ENCODE peak calls at places on chromosome 21, in six cellular contexts. One of them, this sample, is unnamed.

GRCh38 chr21:44601596-44602473 is 1.4 kb downstream of the KRTAP10-7 start:
- DNase-seq in fibroblast of lung: no peak
- DNase-seq in RKO: no peak
- DNase-seq in fibroblast of gingiva: no peak
- DNase-seq in stimulated activated CD4-positive, alpha-beta T cell treated with anti-CD3 and anti-CD28 coated beads, Interleukin-15, amount 100 ng/mL, for 24 hours: no peak
- DNase-seq in H7: peak; percentile 42
- DNase-seq in this sample: no peak

GRCh38 chr21:37656899-37657298 is 259.4 kb downstream of the KCNJ6 start:
- DNase-seq in fibroblast of lung: no peak
- DNase-seq in RKO: no peak
- DNase-seq in fibroblast of gingiva: no peak
- DNase-seq in stimulated activated CD4-positive, alpha-beta T cell treated with anti-CD3 and anti-CD28 coated beads, Interleukin-15, amount 100 ng/mL, for 24 hours: no peak
- DNase-seq in H7: no peak
- DNase-seq in this sample: no peak

GRCh38 chr21:42440187-42440792 is 36.6 kb downstream of the UBASH3A start:
- DNase-seq in fibroblast of lung: no peak
- DNase-seq in RKO: no peak
- DNase-seq in fibroblast of gingiva: no peak
- DNase-seq in stimulated activated CD4-positive, alpha-beta T cell treated with anti-CD3 and anti-CD28 coated beads, Interleukin-15, amount 100 ng/mL, for 24 hours: peak; percentile 56
- DNase-seq in H7: no peak
- DNase-seq in this sample: no peak

GRCh38 chr21:45540601-45540970 is 1.7 kb downstream of the SLC19A1 start:
- DNase-seq in fibroblast of lung: no peak
- DNase-seq in RKO: no peak
- DNase-seq in fibroblast of gingiva: no peak
- DNase-seq in stimulated activated CD4-positive, alpha-beta T cell treated with anti-CD3 and anti-CD28 coated beads, Interleukin-15, amount 100 ng/mL, for 24 hours: no peak
- DNase-seq in H7: peak; percentile 52
- DNase-seq in this sample: no peak

GRCh38 chr21:44391345-44392091 is 38.1 kb downstream of the TRPM2 start:
- DNase-seq in fibroblast of lung: no peak
- DNase-seq in RKO: no peak
- DNase-seq in fibroblast of gingiva: no peak
- DNase-seq in stimulated activated CD4-positive, alpha-beta T cell treated with anti-CD3 and anti-CD28 coated beads, Interleukin-15, amount 100 ng/mL, for 24 hours: no peak
- DNase-seq in H7: no peak
- DNase-seq in this sample: no peak

GRCh38 chr21:22076471-22076870 is 1078.3 kb downstream of the NCAM2 start:
- DNase-seq in fibroblast of lung: no peak
- DNase-seq in RKO: no peak
- DNase-seq in fibroblast of gingiva: no peak
- DNase-seq in stimulated activated CD4-positive, alpha-beta T cell treated with anti-CD3 and anti-CD28 coated beads, Interleukin-15, amount 100 ng/mL, for 24 hours: no peak
- DNase-seq in H7: peak; percentile 0
- DNase-seq in this sample: no peak

GRCh38 chr21:39633770-39634181 is 21.0 kb downstream of the B3GALT5 start:
- DNase-seq in fibroblast of lung: peak; percentile 87
- DNase-seq in RKO: peak; percentile 76
- DNase-seq in fibroblast of gingiva: peak; percentile 47
- DNase-seq in stimulated activated CD4-positive, alpha-beta T cell treated with anti-CD3 and anti-CD28 coated beads, Interleukin-15, amount 100 ng/mL, for 24 hours: no peak
- DNase-seq in H7: no peak
- DNase-seq in this sample: no peak

GRCh38 chr21:17436626-17437111 is 76.2 kb upstream of the CXADR start:
- DNase-seq in fibroblast of lung: no peak
- DNase-seq in RKO: no peak
- DNase-seq in fibroblast of gingiva: no peak
- DNase-seq in stimulated activated CD4-positive, alpha-beta T cell treated with anti-CD3 and anti-CD28 coated beads, Interleukin-15, amount 100 ng/mL, for 24 hours: no peak
- DNase-seq in H7: no peak
- DNase-seq in this sample: no peak